ENCODE peak calls at places on chromosomes 12 and 14, in eight cellular contexts. Q is uterus, G is endodermal cell, E is GM23338, S is cardiac muscle cell, T is A549, P is breast epithelium, L is A673. R is an unnamed sample.

GRCh38 chr14:24665440-24665991 is 31.5 kb upstream of the GZMB start:
- DNase-seq in Q (no peak), G (no peak), E (no peak), S (no peak), T (no peak), P (no peak), L (no peak), R (no peak)

GRCh38 chr12:3436496-3437060 is 54.4 kb upstream of the PRMT8 start:
- DNase-seq in Q (no peak), G (peak; percentile 35), E (no peak), S (no peak), T (no peak), P (no peak), L (no peak), R (no peak)

GRCh38 chr12:31007153-31007495 is 66.5 kb upstream of the DDX11 start:
- DNase-seq in Q (peak; percentile 5), G (no peak), E (no peak), S (no peak), T (no peak), P (no peak), L (no peak), R (no peak)

GRCh38 chr14:90114554-90114953 is 52.8 kb downstream of the KCNK13 start:
- DNase-seq in Q (no peak), G (no peak), E (no peak), S (peak; percentile 21), T (peak; percentile 26), P (no peak), L (peak; percentile 32), R (no peak)

GRCh38 chr12:77796775-77797174 is 33.9 kb upstream of the NAV3 start:
- DNase-seq in Q (no peak), G (no peak), E (no peak), S (no peak), T (no peak), P (no peak), L (no peak), R (no peak)

GRCh38 chr14:35879654-35880249 is 53.6 kb downstream of the BRMS1L start:
- DNase-seq in Q (no peak), G (no peak), E (peak; percentile 49), S (peak; percentile 3), T (peak; percentile 33), P (no peak), L (peak; percentile 55), R (no peak)

GRCh38 chr12:130588696-130589095 is 127.4 kb downstream of the RIMBP2 start:
- DNase-seq in Q (no peak), G (no peak), E (no peak), S (no peak), T (no peak), P (no peak), L (no peak), R (no peak)

GRCh38 chr12:127722651-127723050 is 544.3 kb upstream of the TMEM132C start:
- DNase-seq in Q (no peak), G (no peak), E (no peak), S (no peak), T (no peak), P (no peak), L (no peak), R (no peak)

GRCh38 chr14:63852271-63852816 is 460 bp upstream of the SYNE2 start:
- DNase-seq in Q (no peak), G (no peak), E (peak; percentile 81), S (no peak), T (peak; percentile 29), P (no peak), L (no peak), R (no peak)

GRCh38 chr12:19893514-19893913 is 454.2 kb downstream of the AEBP2 start:
- DNase-seq in Q (no peak), G (no peak), E (peak; percentile 15), S (no peak), T (peak; percentile 32), P (no peak), L (peak; percentile 45), R (peak; percentile 35)

GRCh38 chr14:106792543-106792942 is 1266.2 kb downstream of the TMEM121 start:
- DNase-seq in Q (no peak), G (no peak), E (no peak), S (no peak), T (no peak), P (no peak), L (no peak), R (no peak)

GRCh38 chr14:101858791-101859537 is 97.5 kb downstream of the PPP2R5C start:
- DNase-seq in Q (no peak), G (no peak), E (no peak), S (peak; percentile 64), T (no peak), P (no peak), L (no peak), R (no peak)

GRCh38 chr14:101854366-101854765 is 92.9 kb downstream of the PPP2R5C start:
- DNase-seq in Q (no peak), G (no peak), E (no peak), S (no peak), T (no peak), P (no peak), L (no peak), R (no peak)

GRCh38 chr14:101853455-101854018 is 92.0 kb downstream of the PPP2R5C start:
- DNase-seq in Q (no peak), G (no peak), E (no peak), S (no peak), T (no peak), P (no peak), L (no peak), R (no peak)

GRCh38 chr14:101857226-101857625 is 95.7 kb downstream of the PPP2R5C start:
- DNase-seq in Q (no peak), G (peak; percentile 76), E (peak; percentile 55), S (no peak), T (peak; percentile 42), P (no peak), L (no peak), R (no peak)

GRCh38 chr14:101855958-101856357 is 94.4 kb downstream of the PPP2R5C start:
- DNase-seq in Q (no peak), G (no peak), E (no peak), S (peak; percentile 15), T (no peak), P (no peak), L (no peak), R (no peak)
- H3K4me1 ChIP-seq in Q (no peaks in the 10 kb centered on the region), G (no peaks in the 10 kb centered on the region), E (peaks cover 7% of the 10 kb centered on the region), S (peaks cover 9% of the 10 kb centered on the region), T (peaks cover 4% of the 10 kb centered on the region), P (no peaks in the 10 kb centered on the region), L (no peaks in the 10 kb centered on the region), R (no peaks in the 10 kb centered on the region)

GRCh38 chr14:94310248-94310647 is 12.9 kb downstream of the SERPINA6 start:
- DNase-seq in Q (no peak), G (no peak), E (no peak), S (no peak), T (no peak), P (no peak), L (no peak), R (no peak)

GRCh38 chr14:94306047-94306978 is 13.2 kb upstream of the SERPINA10 start:
- DNase-seq in Q (no peak), G (no peak), E (no peak), S (no peak), T (no peak), P (no peak), L (no peak), R (no peak)

GRCh38 chr14:94309721-94310120 is 13.4 kb downstream of the SERPINA6 start:
- DNase-seq in Q (no peak), G (no peak), E (no peak), S (no peak), T (no peak), P (no peak), L (no peak), R (no peak)

GRCh38 chr14:94305620-94306019 is 12.6 kb upstream of the SERPINA10 start:
- DNase-seq in Q (no peak), G (no peak), E (no peak), S (no peak), T (no peak), P (no peak), L (no peak), R (no peak)

DNA sequence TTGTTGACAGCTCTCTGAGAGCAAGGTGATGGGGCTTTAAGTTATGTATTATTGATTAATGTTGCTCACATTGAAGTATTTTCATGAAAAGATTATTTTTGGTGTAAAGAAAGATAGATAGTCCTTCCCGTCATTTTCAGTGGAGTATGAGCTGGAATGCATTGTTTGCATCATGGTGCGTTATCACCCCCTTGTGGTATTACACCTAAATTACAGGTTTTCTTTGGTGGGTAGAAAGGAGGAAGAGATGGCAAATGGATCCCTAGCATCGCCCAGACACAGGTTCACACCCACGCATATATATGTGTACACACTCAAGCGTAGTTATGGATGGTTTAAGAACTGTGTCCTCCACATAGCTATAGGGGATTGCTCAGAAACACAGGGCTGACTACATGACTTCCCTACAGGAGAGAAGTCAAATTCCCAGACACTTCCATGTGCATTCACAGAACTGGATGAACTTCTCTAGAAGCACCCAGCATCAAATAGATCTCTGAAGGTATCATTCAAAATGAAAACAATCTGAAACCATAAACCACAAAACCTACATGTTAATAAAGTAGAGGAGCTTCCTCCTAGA is 14.4 kb upstream of the SERPINA10 start:
- DNase-seq in Q (no peak), G (no peak), E (peak; percentile 72), S (no peak), T (peak; percentile 51), P (no peak), L (peak; percentile 15), R (peak; percentile 38)
- TF ChIP-seq CTCF in Q (no peak), G (peak; percentile 85), E (peak; percentile 81), S (no peak), T (no peak), P (no peak), L (peak; percentile 44), R (peak; percentile 36)

GRCh38 chr14:51333901-51334432 is 93.9 kb downstream of the TMX1 start:
- DNase-seq in Q (no peak), G (no peak), E (no peak), S (no peak), T (no peak), P (no peak), L (no peak), R (no peak)
- H3K27ac ChIP-seq in Q (peak overlapping the region; percentile 57), G (no peak overlapping the region), E (no peak overlapping the region), S (no peak overlapping the region), T (no peak overlapping the region), P (peak overlapping the region; percentile 85), L (no peak overlapping the region), R (no peak overlapping the region)

GRCh38 chr12:58918475-58918874 is 1.8 kb downstream of the LRIG3 start:
- DNase-seq in Q (no peak), G (no peak), E (no peak), S (no peak), T (no peak), P (no peak), L (peak; percentile 43), R (no peak)
- H3K4me1 ChIP-seq in Q (no peaks in the 10 kb centered on the region), G (no peaks in the 10 kb centered on the region), E (peaks cover 45% of the 10 kb centered on the region), S (peaks cover 45% of the 10 kb centered on the region), T (peaks cover 50% of the 10 kb centered on the region), P (no peaks in the 10 kb centered on the region), L (peaks cover 38% of the 10 kb centered on the region), R (peaks cover 27% of the 10 kb centered on the region)

GRCh38 chr12:55685671-55686070 is 22.0 kb downstream of the ITGA7 start:
- DNase-seq in Q (no peak), G (no peak), E (no peak), S (no peak), T (no peak), P (no peak), L (no peak), R (no peak)
- TF ChIP-seq CTCF in Q (no peak), G (no peak), E (no peak), S (no peak), T (no peak), P (no peak), L (no peak), R (no peak)

DNA sequence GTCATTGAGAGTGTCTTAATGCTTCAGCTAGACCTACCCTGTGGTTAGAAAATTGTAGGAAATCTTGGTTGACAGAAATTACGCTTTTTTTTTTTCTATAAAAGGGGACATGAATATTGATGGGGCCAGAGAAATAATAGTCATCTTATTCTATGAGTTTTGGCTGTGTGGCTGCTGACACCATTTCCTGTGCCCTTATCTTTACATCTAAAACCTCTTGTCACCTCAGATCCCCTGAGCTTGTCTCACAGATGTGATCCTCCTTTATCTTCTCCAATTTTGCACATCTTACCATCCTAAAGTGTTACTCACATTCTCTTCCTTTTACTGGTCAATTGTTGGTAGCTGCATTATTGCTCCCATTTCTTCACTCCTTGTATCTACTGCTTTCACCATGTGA is 36.1 kb downstream of the ASCL1 start:
- DNase-seq in Q (no peak), G (no peak), E (no peak), S (no peak), T (no peak), P (no peak), L (no peak), R (no peak)
- H3K27ac ChIP-seq in Q (no peak overlapping the region), G (no peak overlapping the region), E (no peak overlapping the region), S (no peak overlapping the region), T (no peak overlapping the region), P (no peak overlapping the region), L (no peak overlapping the region), R (no peak overlapping the region)

R was measured in hepatocyte.